ENCODE peak calls at places on chromosomes 16 and 17, in four cellular contexts. S is IMR-90, I is neuronal stem cell, Z is mesenchymal stem cell. H is an unnamed sample.

GRCh38 chr16:49749816-49750215 is 106.1 kb downstream of the ZNF423 start:
- DNase-seq in I (no peak), Z (no peak), S (no peak), H (no peak)

GRCh38 chr16:1941924-1942809 is 832 bp downstream of the MSRB1 start:
- DNase-seq in Z (no peak), S (no peak), I (no peak), H (peak)

GRCh38 chr16:76235426-76235825 is 41.8 kb upstream of the CNTNAP4 start:
- DNase-seq in Z (no peak), I (no peak), S (no peak), H (no peak)

GRCh38 chr17:4536742-4537411 is 18.3 kb downstream of the MYBBP1A start:
- DNase-seq in I (no peak), S (peak), Z (peak), H (no peak)

GRCh38 chr17:55699178-55699865 is 23.3 kb downstream of the TMEM100 start:
- DNase-seq in Z (no peak), I (no peak), S (no peak), H (no peak)

GRCh38 chr17:42406602-42407288 is 16.3 kb downstream of the CAVIN1 start:
- DNase-seq in S (no peak), I (no peak), Z (no peak), H (no peak)

GRCh38 chr16:75012380-75013081 is 13.7 kb downstream of the ZNRF1 start:
- DNase-seq in I (no peak), Z (no peak), S (no peak), H (no peak)

GRCh38 chr17:1557355-1558095 is 5.1 kb downstream of the PITPNA start:
- DNase-seq in S (peak), Z (peak), I (no peak), H (no peak)

GRCh38 chr16:52563767-52564611 is 17.0 kb upstream of the TOX3 start:
- DNase-seq in I (no peak), Z (no peak), S (no peak), H (no peak)

GRCh38 chr16:69381231-69381630 is 4.6 kb downstream of the TERF2 start:
- DNase-seq in I (no peak), S (peak), Z (no peak), H (no peak)

GRCh38 chr17:75758131-75758905 is 6.7 kb downstream of the GALK1 start:
- DNase-seq in Z (no peak), I (no peak), S (no peak), H (peak)

GRCh38 chr17:8611671-8612298 is 18.7 kb downstream of the MYH10 start:
- DNase-seq in Z (peak), I (no peak), S (peak), H (no peak)

DNA sequence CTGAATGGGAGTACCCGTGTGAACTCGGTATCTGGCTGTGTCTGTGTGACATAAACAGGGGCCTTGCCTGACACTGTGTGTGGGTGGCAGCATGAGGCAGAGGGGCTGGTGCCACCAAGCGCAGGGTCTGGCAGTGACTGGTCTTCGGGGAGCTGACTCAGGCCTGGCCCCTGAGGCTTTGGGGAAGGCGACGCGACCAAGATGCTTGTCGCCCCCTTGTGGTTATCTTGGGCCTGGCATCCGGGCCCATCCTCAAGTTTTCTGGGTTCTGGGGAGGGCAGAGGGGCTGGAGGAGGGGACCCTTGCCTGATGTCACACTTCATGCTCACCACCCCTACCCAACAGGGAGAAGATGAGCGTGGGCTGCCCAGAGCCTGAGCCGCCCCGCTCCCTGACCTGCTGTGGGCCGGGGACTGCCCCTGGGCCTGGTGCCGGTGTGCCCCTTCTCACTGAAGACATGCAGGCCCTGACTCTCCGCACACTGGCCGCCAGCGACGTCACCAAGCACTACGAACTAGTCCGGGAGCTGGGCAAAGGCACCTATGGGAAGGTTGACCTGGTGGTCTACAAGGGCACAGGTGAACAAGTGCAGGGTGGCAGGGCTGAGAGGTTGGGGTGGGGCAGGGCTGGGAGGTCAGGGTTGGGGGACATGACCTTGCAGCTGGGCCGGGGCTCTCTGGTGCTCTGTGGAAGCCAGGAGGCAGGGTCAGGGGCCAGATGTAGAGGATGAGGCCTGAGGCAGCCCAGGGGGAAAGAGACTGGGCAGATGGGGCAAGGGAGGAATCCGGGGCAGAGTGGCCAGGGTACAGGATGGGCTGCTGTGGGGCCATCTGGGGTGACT is 24.9 kb downstream of the SBK1 start:
- DNase-seq in I (peak), Z (peak), S (peak), H (peak)
- H2BK5ac ChIP-seq in I (peak), Z (no peak), S (no peak), H (no peak)

DNA sequence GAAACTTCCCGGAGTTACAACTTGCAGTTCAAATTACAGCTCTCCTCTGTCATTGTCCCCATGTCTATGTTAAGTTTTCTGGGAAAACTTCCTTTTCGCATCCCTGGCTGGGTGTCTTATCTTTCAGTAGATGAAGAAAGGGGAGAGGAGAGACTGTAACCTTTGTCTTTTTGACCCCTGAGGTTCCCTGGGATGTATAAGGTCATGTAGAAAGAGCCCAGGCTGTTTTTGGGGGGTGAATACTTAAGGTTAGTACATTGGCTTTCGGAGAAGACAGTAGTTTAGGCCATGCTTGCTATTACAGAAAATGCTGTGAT is 31.1 kb downstream of the HS3ST3B1 start:
- DNase-seq in I (no peak), S (no peak), Z (no peak), H (no peak)
- H2BK5ac ChIP-seq in I (no peak), S (no peak), Z (no peak), H (no peak)

DNA sequence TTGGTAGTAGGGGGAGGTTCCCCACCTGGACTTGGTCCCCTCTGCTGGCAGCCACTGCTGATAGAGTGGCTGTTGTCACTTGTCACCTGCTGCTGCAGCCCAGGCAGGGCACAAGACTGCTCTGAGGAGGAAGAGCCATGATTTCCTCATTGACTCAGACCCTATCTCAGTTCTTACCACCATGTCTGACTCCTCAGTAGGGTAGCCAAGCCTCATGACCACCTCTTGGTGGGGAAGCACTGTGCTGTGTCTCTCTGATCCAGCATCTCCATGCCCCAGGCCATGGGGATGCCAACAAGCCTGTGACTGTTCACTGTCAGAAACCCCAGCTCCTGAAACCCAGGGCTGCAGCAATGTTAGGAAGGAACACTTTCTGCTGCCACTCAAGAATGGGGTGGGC is 173.0 kb downstream of the WSCD1 start:
- DNase-seq in S (no peak), I (no peak), Z (no peak), H (peak)
- H2BK5ac ChIP-seq in S (no peak), I (no peak), Z (no peak), H (no peak)

DNA sequence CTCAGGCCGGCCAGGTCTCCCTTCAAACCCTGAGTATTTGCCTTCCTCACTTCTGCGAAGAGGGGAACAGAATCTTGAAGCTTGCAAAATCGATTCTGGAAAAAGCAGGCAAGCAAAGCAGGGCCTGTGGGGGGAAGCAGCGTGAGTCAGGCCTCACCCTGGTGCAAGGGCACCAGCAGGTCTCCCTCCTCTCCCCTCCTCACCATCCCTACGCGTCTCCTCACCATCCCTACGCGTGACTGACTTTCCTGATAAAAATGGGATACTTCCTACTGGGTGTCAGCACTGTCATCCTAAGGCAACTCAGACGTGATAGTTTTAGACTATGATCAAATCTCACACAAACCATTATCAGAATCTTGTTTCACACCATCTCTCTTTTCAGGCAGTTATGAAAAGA is 12.1 kb downstream of the CMTM3 start:
- DNase-seq in S (peak), Z (peak), I (no peak), H (no peak)
- H2BK5ac ChIP-seq in S (peak), Z (no peak), I (no peak), H (no peak)

GRCh38 chr17:44093231-44093900 is 22.8 kb downstream of the G6PC3 start:
- DNase-seq in Z (no peak), S (no peak), I (no peak), H (no peak)
- H2BK5ac ChIP-seq in Z (peak), S (no peak), I (peak), H (no peak)

GRCh38 chr17:46030752-46031151 is 31.7 kb downstream of the STH start:
- DNase-seq in I (no peak), Z (no peak), S (no peak), H (no peak)
- H2BK5ac ChIP-seq in I (no peak), Z (peak), S (no peak), H (no peak)

GRCh38 chr16:84109598-84110325 is 7.0 kb downstream of the MBTPS1 start:
- DNase-seq in I (no peak), S (peak), Z (no peak), H (no peak)

GRCh38 chr16:84105948-84106740 is 10.6 kb downstream of the MBTPS1 start:
- DNase-seq in Z (no peak), S (no peak), I (no peak), H (no peak)

GRCh38 chr16:84105286-84105815 is 11.4 kb downstream of the MBTPS1 start:
- DNase-seq in I (no peak), Z (no peak), S (no peak), H (no peak)

GRCh38 chr16:84110527-84110926 is 6.2 kb downstream of the MBTPS1 start:
- DNase-seq in Z (no peak), S (no peak), I (no peak), H (no peak)

DNA sequence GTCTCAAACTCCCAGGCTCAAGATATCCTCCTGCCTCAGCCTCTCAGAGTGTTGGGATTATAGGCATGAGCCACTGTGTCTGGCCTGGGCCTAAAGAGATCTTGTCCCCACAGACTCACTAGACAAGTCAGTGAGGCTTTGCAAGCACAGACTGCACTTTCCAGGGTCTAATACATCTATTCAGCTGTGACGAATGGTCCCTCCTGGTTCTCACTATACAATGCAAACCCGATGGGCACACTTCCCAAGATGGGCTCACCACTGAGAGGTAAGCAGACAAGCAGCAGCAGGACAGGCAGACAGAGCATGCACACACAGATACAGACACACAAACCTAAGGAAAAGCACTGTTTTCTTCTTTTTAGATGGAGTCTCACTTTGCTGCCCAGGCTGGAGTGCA is 8.8 kb downstream of the MBTPS1 start:
- DNase-seq in S (no peak), Z (no peak), I (no peak), H (no peak)
- H2BK5ac ChIP-seq in S (no peak), Z (no peak), I (no peak), H (no peak)

H was measured in H9.